ENCODE peak calls at places on chromosomes 2 and 18, in eight cellular contexts. One of them, this sample, is unnamed.

GRCh38 chr18:76494541-76495403 is at the start of gene ZNF516:
- DNase-seq in AG10803: peak; percentile 26
- DNase-seq in IMR-90: peak; percentile 34
- DNase-seq in H1: no peak
- DNase-seq in cardiac fibroblast: peak; percentile 39
- DNase-seq in RWPE1: peak; percentile 13
- DNase-seq in AG09309: no peak
- DNase-seq in GM12865: peak; percentile 65
- DNase-seq in this sample: peak; percentile 33

GRCh38 chr18:36509646-36510197 is 212.2 kb downstream of the FHOD3 start:
- DNase-seq in AG10803: no peak
- DNase-seq in IMR-90: no peak
- DNase-seq in H1: no peak
- DNase-seq in cardiac fibroblast: no peak
- DNase-seq in RWPE1: no peak
- DNase-seq in AG09309: no peak
- DNase-seq in GM12865: no peak
- DNase-seq in this sample: no peak

GRCh38 chr2:65227035-65227470 is 578 bp upstream of the ACTR2 start:
- DNase-seq in AG10803: no peak
- DNase-seq in IMR-90: no peak
- DNase-seq in H1: no peak
- DNase-seq in cardiac fibroblast: peak; percentile 24
- DNase-seq in RWPE1: peak; percentile 3
- DNase-seq in AG09309: no peak
- DNase-seq in GM12865: peak; percentile 53
- DNase-seq in this sample: peak; percentile 43

GRCh38 chr2:72562451-72563153 is 263.2 kb downstream of the EXOC6B start:
- DNase-seq in AG10803: no peak
- DNase-seq in IMR-90: peak; percentile 37
- DNase-seq in H1: no peak
- DNase-seq in cardiac fibroblast: peak; percentile 45
- DNase-seq in RWPE1: no peak
- DNase-seq in AG09309: no peak
- DNase-seq in GM12865: no peak
- DNase-seq in this sample: no peak

GRCh38 chr2:159015174-159015573 is 46.7 kb downstream of the TANC1 start:
- DNase-seq in AG10803: no peak
- DNase-seq in IMR-90: no peak
- DNase-seq in H1: no peak
- DNase-seq in cardiac fibroblast: no peak
- DNase-seq in RWPE1: no peak
- DNase-seq in AG09309: no peak
- DNase-seq in GM12865: no peak
- DNase-seq in this sample: no peak

GRCh38 chr2:166410828-166411472 is 35.2 kb upstream of the SCN9A start:
- DNase-seq in AG10803: peak; percentile 88
- DNase-seq in IMR-90: peak; percentile 96
- DNase-seq in H1: no peak
- DNase-seq in cardiac fibroblast: peak; percentile 71
- DNase-seq in RWPE1: peak; percentile 70
- DNase-seq in AG09309: peak; percentile 71
- DNase-seq in GM12865: no peak
- DNase-seq in this sample: no peak

GRCh38 chr2:18518116-18519111 is 42.0 kb downstream of the RDH14 start:
- DNase-seq in AG10803: peak; percentile 52
- DNase-seq in IMR-90: peak; percentile 63
- DNase-seq in H1: no peak
- DNase-seq in cardiac fibroblast: peak; percentile 63
- DNase-seq in RWPE1: peak; percentile 9
- DNase-seq in AG09309: no peak
- DNase-seq in GM12865: no peak
- DNase-seq in this sample: no peak

GRCh38 chr2:23669413-23670244 is 257.3 kb downstream of the ATAD2B start:
- DNase-seq in AG10803: peak; percentile 18
- DNase-seq in IMR-90: peak; percentile 28
- DNase-seq in H1: no peak
- DNase-seq in cardiac fibroblast: peak; percentile 86
- DNase-seq in RWPE1: peak; percentile 82
- DNase-seq in AG09309: no peak
- DNase-seq in GM12865: no peak
- DNase-seq in this sample: no peak

GRCh38 chr18:24941164-24941951 is 410.6 kb downstream of the ZNF521 start:
- DNase-seq in AG10803: no peak
- DNase-seq in IMR-90: peak; percentile 4
- DNase-seq in H1: no peak
- DNase-seq in cardiac fibroblast: no peak
- DNase-seq in RWPE1: no peak
- DNase-seq in AG09309: no peak
- DNase-seq in GM12865: no peak
- DNase-seq in this sample: no peak

GRCh38 chr2:40227200-40227599 is 224.7 kb downstream of the SLC8A1 start:
- DNase-seq in AG10803: no peak
- DNase-seq in IMR-90: peak; percentile 37
- DNase-seq in H1: no peak
- DNase-seq in cardiac fibroblast: no peak
- DNase-seq in RWPE1: no peak
- DNase-seq in AG09309: no peak
- DNase-seq in GM12865: no peak
- DNase-seq in this sample: no peak

GRCh38 chr2:124437811-124438210 is 412.7 kb downstream of the CNTNAP5 start:
- DNase-seq in AG10803: no peak
- DNase-seq in IMR-90: no peak
- DNase-seq in H1: no peak
- DNase-seq in cardiac fibroblast: peak; percentile 12
- DNase-seq in RWPE1: no peak
- DNase-seq in AG09309: no peak
- DNase-seq in GM12865: no peak
- DNase-seq in this sample: no peak

GRCh38 chr2:102674370-102674769 is 55.0 kb downstream of the SLC9A2 start:
- DNase-seq in AG10803: no peak
- DNase-seq in IMR-90: no peak
- DNase-seq in H1: no peak
- DNase-seq in cardiac fibroblast: no peak
- DNase-seq in RWPE1: no peak
- DNase-seq in AG09309: no peak
- DNase-seq in GM12865: no peak
- DNase-seq in this sample: no peak

GRCh38 chr18:62384610-62385097 is 59.5 kb downstream of the TNFRSF11A start:
- DNase-seq in AG10803: no peak
- DNase-seq in IMR-90: no peak
- DNase-seq in H1: peak; percentile 53
- DNase-seq in cardiac fibroblast: peak; percentile 29
- DNase-seq in RWPE1: peak; percentile 58
- DNase-seq in AG09309: no peak
- DNase-seq in GM12865: no peak
- DNase-seq in this sample: no peak

GRCh38 chr2:131146255-131146654 is 41.1 kb downstream of the PLEKHB2 start:
- DNase-seq in AG10803: no peak
- DNase-seq in IMR-90: no peak
- DNase-seq in H1: no peak
- DNase-seq in cardiac fibroblast: no peak
- DNase-seq in RWPE1: no peak
- DNase-seq in AG09309: no peak
- DNase-seq in GM12865: no peak
- DNase-seq in this sample: no peak

GRCh38 chr2:186349508-186349907 is 136.6 kb upstream of the ZC3H15 start:
- DNase-seq in AG10803: peak; percentile 65
- DNase-seq in IMR-90: peak; percentile 90
- DNase-seq in H1: no peak
- DNase-seq in cardiac fibroblast: peak; percentile 85
- DNase-seq in RWPE1: peak; percentile 53
- DNase-seq in AG09309: peak; percentile 62
- DNase-seq in GM12865: peak; percentile 10
- DNase-seq in this sample: no peak

GRCh38 chr2:238573065-238573778 is 146.5 kb downstream of the ASB1 start:
- DNase-seq in AG10803: no peak
- DNase-seq in IMR-90: no peak
- DNase-seq in H1: peak; percentile 79
- DNase-seq in cardiac fibroblast: no peak
- DNase-seq in RWPE1: peak; percentile 49
- DNase-seq in AG09309: no peak
- DNase-seq in GM12865: peak; percentile 37
- DNase-seq in this sample: peak; percentile 28

GRCh38 chr18:75504469-75504868 is 77.0 kb upstream of the SMIM21 start:
- DNase-seq in AG10803: no peak
- DNase-seq in IMR-90: no peak
- DNase-seq in H1: no peak
- DNase-seq in cardiac fibroblast: no peak
- DNase-seq in RWPE1: no peak
- DNase-seq in AG09309: no peak
- DNase-seq in GM12865: no peak
- DNase-seq in this sample: no peak

GRCh38 chr18:6039055-6039454 is 143.7 kb upstream of the TMEM200C start:
- DNase-seq in AG10803: no peak
- DNase-seq in IMR-90: peak; percentile 60
- DNase-seq in H1: no peak
- DNase-seq in cardiac fibroblast: peak; percentile 8
- DNase-seq in RWPE1: no peak
- DNase-seq in AG09309: no peak
- DNase-seq in GM12865: no peak
- DNase-seq in this sample: no peak
- TF ChIP-seq CTCF in AG10803: no peak
- TF ChIP-seq CTCF in IMR-90: no peak
- TF ChIP-seq CTCF in H1: no peak
- TF ChIP-seq CTCF in cardiac fibroblast: no peak
- TF ChIP-seq CTCF in RWPE1: no peak
- TF ChIP-seq CTCF in AG09309: no peak
- TF ChIP-seq CTCF in GM12865: no peak
- TF ChIP-seq CTCF in this sample: no peak

DNA sequence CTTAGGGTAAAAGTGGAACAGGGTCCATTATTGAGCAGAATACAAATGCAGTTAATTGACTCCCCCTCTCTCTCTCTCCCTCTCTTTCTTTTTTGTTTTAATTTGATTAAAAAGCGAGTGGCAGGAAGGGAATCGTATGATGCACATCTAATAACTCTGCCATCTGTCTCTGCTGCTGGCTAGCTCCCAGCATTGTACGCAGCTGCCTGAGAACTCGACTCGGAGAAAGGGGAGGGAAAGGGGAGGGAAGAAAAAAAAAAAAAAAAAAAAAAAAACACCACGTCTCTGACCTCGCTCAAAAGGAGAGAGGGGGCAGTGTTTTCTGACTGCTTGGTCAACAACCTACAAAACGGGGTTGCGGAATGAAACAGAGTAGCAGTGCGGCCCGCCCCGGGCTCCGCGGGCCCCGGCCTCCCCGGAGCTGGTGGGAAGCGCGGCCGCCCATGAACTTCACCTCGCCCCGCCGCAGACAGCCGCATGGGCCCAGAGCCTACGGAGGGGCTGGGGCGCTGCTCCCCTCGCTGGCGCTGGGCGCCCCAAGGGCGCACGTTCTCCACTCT is 265.7 kb downstream of the TCF4 start:
- DNase-seq in AG10803: peak; percentile 96
- DNase-seq in IMR-90: peak; percentile 96
- DNase-seq in H1: peak; percentile 77
- DNase-seq in cardiac fibroblast: peak; percentile 97
- DNase-seq in RWPE1: peak; percentile 14
- DNase-seq in AG09309: peak; percentile 90
- DNase-seq in GM12865: peak; percentile 93
- DNase-seq in this sample: peak; percentile 23
- TF ChIP-seq CTCF in AG10803: peak; percentile 29
- TF ChIP-seq CTCF in IMR-90: peak; percentile 14
- TF ChIP-seq CTCF in H1: no peak
- TF ChIP-seq CTCF in cardiac fibroblast: peak; percentile 6
- TF ChIP-seq CTCF in RWPE1: peak; percentile 9
- TF ChIP-seq CTCF in AG09309: no peak
- TF ChIP-seq CTCF in GM12865: no peak
- TF ChIP-seq CTCF in this sample: no peak

GRCh38 chr2:235937526-235937925 is 230.7 kb downstream of the GBX2 start:
- DNase-seq in AG10803: no peak
- DNase-seq in IMR-90: no peak
- DNase-seq in H1: no peak
- DNase-seq in cardiac fibroblast: no peak
- DNase-seq in RWPE1: no peak
- DNase-seq in AG09309: no peak
- DNase-seq in GM12865: no peak
- DNase-seq in this sample: no peak

GRCh38 chr2:235935773-235936172 is 232.4 kb downstream of the GBX2 start:
- DNase-seq in AG10803: no peak
- DNase-seq in IMR-90: no peak
- DNase-seq in H1: no peak
- DNase-seq in cardiac fibroblast: no peak
- DNase-seq in RWPE1: no peak
- DNase-seq in AG09309: no peak
- DNase-seq in GM12865: no peak
- DNase-seq in this sample: no peak

GRCh38 chr2:235935071-235935470 is 233.1 kb downstream of the GBX2 start:
- DNase-seq in AG10803: no peak
- DNase-seq in IMR-90: no peak
- DNase-seq in H1: no peak
- DNase-seq in cardiac fibroblast: no peak
- DNase-seq in RWPE1: no peak
- DNase-seq in AG09309: no peak
- DNase-seq in GM12865: no peak
- DNase-seq in this sample: no peak

GRCh38 chr2:235937092-235937491 is 231.1 kb downstream of the GBX2 start:
- DNase-seq in AG10803: no peak
- DNase-seq in IMR-90: no peak
- DNase-seq in H1: no peak
- DNase-seq in cardiac fibroblast: peak; percentile 22
- DNase-seq in RWPE1: no peak
- DNase-seq in AG09309: no peak
- DNase-seq in GM12865: no peak
- DNase-seq in this sample: no peak

GRCh38 chr2:235936493-235936892 is 231.7 kb downstream of the GBX2 start:
- DNase-seq in AG10803: no peak
- DNase-seq in IMR-90: no peak
- DNase-seq in H1: no peak
- DNase-seq in cardiac fibroblast: peak; percentile 11
- DNase-seq in RWPE1: no peak
- DNase-seq in AG09309: no peak
- DNase-seq in GM12865: peak; percentile 9
- DNase-seq in this sample: peak; percentile 12
- TF ChIP-seq CTCF in AG10803: peak; percentile 24
- TF ChIP-seq CTCF in IMR-90: peak; percentile 19
- TF ChIP-seq CTCF in H1: peak; percentile 60
- TF ChIP-seq CTCF in cardiac fibroblast: peak; percentile 50
- TF ChIP-seq CTCF in RWPE1: no peak
- TF ChIP-seq CTCF in AG09309: peak; percentile 16
- TF ChIP-seq CTCF in GM12865: no peak
- TF ChIP-seq CTCF in this sample: peak; percentile 57

GRCh38 chr2:190338453-190338852 is 4.9 kb upstream of the INPP1 start:
- DNase-seq in AG10803: no peak
- DNase-seq in IMR-90: no peak
- DNase-seq in H1: no peak
- DNase-seq in cardiac fibroblast: no peak
- DNase-seq in RWPE1: no peak
- DNase-seq in AG09309: no peak
- DNase-seq in GM12865: no peak
- DNase-seq in this sample: no peak
- TF ChIP-seq CTCF in AG10803: no peak
- TF ChIP-seq CTCF in IMR-90: no peak
- TF ChIP-seq CTCF in H1: no peak
- TF ChIP-seq CTCF in cardiac fibroblast: no peak
- TF ChIP-seq CTCF in RWPE1: no peak
- TF ChIP-seq CTCF in AG09309: no peak
- TF ChIP-seq CTCF in GM12865: no peak
- TF ChIP-seq CTCF in this sample: no peak